ENCODE peak calls at places on chromosomes 4 and X, in five cellular contexts. B, S, U, D and V are unnamed samples. For H3K4me1 and H3K27me3, the result is how much of the 10 kb centered on the place peaks cover.

GRCh38 chrX:97740886-97741285 is 857.2 kb downstream of the RPA4 start:
- DNase-seq in B (no peak), U (no peak), S (no peak), D (peak), V (no peak)

GRCh38 chr4:41678086-41678485 is 70.4 kb downstream of the PHOX2B start:
- DNase-seq in D (no peak), S (no peak), B (no peak), U (no peak), V (no peak)

GRCh38 chr4:96293806-96294205 is 453.9 kb downstream of the PDHA2 start:
- DNase-seq in D (no peak), B (no peak), U (no peak), S (no peak), V (no peak)

GRCh38 chrX:130902446-130902782 is 595 bp downstream of the ENOX2 start:
- DNase-seq in B (no peak), D (no peak), U (no peak), S (no peak), V (peak)

GRCh38 chr4:142274137-142274536 is 572.0 kb downstream of the INPP4B start:
- DNase-seq in S (no peak), U (no peak), B (no peak), D (no peak), V (peak)

GRCh38 chr4:159146454-159146853 is 43.6 kb downstream of the RAPGEF2 start:
- DNase-seq in U (no peak), S (no peak), B (no peak), D (no peak), V (peak)

GRCh38 chrX:69605521-69605920 is 10.4 kb upstream of the EDA start:
- DNase-seq in B (no peak), S (no peak), U (no peak), D (no peak), V (no peak)

GRCh38 chr4:15778191-15778741 is at the start of gene CD38:
- DNase-seq in B (no peak), D (peak), S (no peak), U (no peak), V (no peak)

GRCh38 chr4:121200795-121201472 is 36.8 kb upstream of the TNIP3 start:
- DNase-seq in D (no peak), U (no peak), B (no peak), S (no peak), V (no peak)

GRCh38 chr4:188779586-188779985 is 640.3 kb downstream of the TRIML1 start:
- DNase-seq in D (no peak), U (no peak), B (no peak), S (no peak), V (peak)

GRCh38 chr4:10781805-10782204 is 97.2 kb upstream of the CLNK start:
- DNase-seq in U (no peak), B (no peak), S (no peak), D (no peak), V (peak)

GRCh38 chr4:56655209-56655626 is 25.9 kb downstream of the HOPX start:
- DNase-seq in D (peak), B (no peak), U (no peak), S (no peak), V (peak)

GRCh38 chrX:153782324-153782723 is 1.5 kb downstream of the SRPK3 start:
- DNase-seq in D (no peak), B (no peak), U (no peak), S (no peak), V (no peak)

GRCh38 chrX:136250191-136251041 is 784 bp downstream of the MAP7D3 start:
- DNase-seq in B (no peak), U (no peak), D (peak), S (no peak), V (no peak)

GRCh38 chr4:23015821-23016220 is 323.1 kb downstream of the GBA3 start:
- DNase-seq in S (no peak), U (no peak), B (no peak), D (no peak), V (no peak)

GRCh38 chrX:30735839-30736238 is 82.6 kb downstream of the GK start:
- DNase-seq in U (peak), S (no peak), B (peak), D (peak), V (peak)

GRCh38 chrX:149230689-149231088 is 274.4 kb downstream of the IDS start:
- DNase-seq in U (no peak), B (no peak), D (no peak), S (no peak), V (no peak)

GRCh38 chr4:128819082-128819742 is 9.7 kb downstream of the JADE1 start:
- DNase-seq in U (no peak), S (no peak), B (no peak), D (no peak), V (no peak)

GRCh38 chrX:22486326-22486725 is 213.6 kb downstream of the CBLL2 start:
- DNase-seq in U (no peak), B (no peak), D (no peak), S (no peak), V (no peak)

GRCh38 chr4:106614446-106614845 is 245.9 kb upstream of the GIMD1 start:
- DNase-seq in B (peak), U (no peak), S (no peak), D (no peak), V (no peak)

GRCh38 chrX:20479896-20480295 is 213.2 kb upstream of the RPS6KA3 start:
- DNase-seq in S (no peak), U (no peak), D (no peak), B (peak), V (no peak)

GRCh38 chr4:80058740-80059139 is 14.3 kb downstream of the ANTXR2 start:
- DNase-seq in U (no peak), B (no peak), D (no peak), S (no peak), V (no peak)

GRCh38 chrX:107429090-107429489 is 20.4 kb upstream of the FRMPD3 start:
- DNase-seq in B (peak), D (no peak), S (no peak), U (no peak), V (no peak)

GRCh38 chr4:2313366-2313765 is 51.5 kb upstream of the MXD4 start:
- DNase-seq in D (no peak), B (no peak), U (no peak), S (no peak), V (no peak)

GRCh38 chr4:119118397-119118796 is 17.2 kb upstream of the MYOZ2 start:
- DNase-seq in D (no peak), U (no peak), S (no peak), B (no peak), V (peak)

GRCh38 chr4:5955201-5955821 is 62.4 kb upstream of the CRMP1 start:
- DNase-seq in B (no peak), S (no peak), D (no peak), U (no peak), V (no peak)

GRCh38 chr4:84324850-84325249 is 174.2 kb downstream of the NKX6-1 start:
- DNase-seq in S (no peak), U (no peak), D (no peak), B (no peak), V (no peak)

DNA sequence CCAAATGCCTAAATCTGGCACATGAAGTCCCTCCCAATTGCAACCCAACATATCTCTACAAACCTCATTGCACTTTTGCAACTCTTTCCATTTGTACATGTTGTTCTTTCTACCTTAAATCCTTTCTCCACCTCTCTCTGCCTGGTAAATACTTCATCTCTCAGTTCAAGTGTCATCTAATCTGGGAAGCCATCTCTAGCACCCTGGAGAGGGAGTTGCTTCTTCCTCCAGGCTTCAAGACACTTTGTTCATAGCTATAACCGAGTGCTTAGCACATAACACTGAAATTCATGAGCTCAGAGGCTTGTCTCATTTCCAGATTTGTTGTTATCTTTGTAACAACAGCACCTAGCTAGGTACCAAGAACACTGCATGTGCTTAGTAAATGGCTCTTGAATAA is 114.8 kb upstream of the NAP1L5 start:
- DNase-seq in D (peak), S (no peak), B (no peak), U (no peak), V (no peak)
- H3K4me1 ChIP-seq in D (under half), S (under half), B (half or more), U (under half), V (under half)

DNA sequence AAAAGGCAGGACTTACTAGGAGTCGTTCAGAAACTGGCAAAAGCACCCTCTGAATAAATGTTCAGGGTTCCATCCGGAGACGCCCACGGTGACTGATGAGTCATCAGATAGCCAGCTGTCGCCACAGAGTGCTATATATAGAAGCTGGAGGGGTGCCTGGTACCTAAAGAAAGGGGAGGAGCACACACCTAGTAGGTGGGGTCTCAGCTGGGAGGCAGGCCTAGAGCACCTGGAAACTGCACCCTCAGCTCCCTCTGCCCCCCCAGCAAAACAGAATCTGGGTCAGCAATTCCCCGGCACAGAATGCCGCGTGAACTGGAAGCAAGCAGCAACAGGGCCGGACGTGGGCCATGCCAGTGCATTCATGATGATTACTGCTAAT is 242.0 kb downstream of the BCOR start:
- DNase-seq in B (no peak), U (peak), D (peak), S (no peak), V (no peak)
- H3K27ac ChIP-seq in B (no peak), U (no peak), D (no peak), S (no peak), V (no peak)

DNA sequence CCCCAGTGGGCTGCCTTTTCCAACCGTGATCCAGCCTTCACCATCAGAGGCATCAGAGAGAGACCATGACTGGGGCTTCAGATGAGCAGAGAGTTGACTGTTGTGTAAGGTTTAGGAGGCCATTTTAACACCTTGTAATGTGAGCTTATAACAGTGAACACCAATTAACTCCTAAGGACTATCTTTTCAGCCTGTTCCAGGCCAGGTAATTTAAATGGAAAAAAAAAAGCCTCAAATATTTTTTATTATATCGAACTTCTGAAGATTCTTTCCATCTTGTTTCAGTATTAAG is 13.3 kb upstream of the ELOVL6 start:
- DNase-seq in U (no peak), B (no peak), D (no peak), S (no peak), V (no peak)
- H3K27me3 ChIP-seq in U (under half), B (under half), D (under half), S (under half), V (under half)

GRCh38 chr4:76703123-76703490 is 194.8 kb downstream of the SOWAHB start:
- DNase-seq in B (no peak), D (peak), U (peak), S (no peak), V (peak)
- H3K4me1 ChIP-seq in B (under half), D (half or more), U (under half), S (half or more), V (under half)